ENCODE peak calls at places on chromosomes 3 and 15, in six cellular contexts. O is EH; S is stimulated activated CD8-positive, alpha-beta memory T cell treated with anti-CD3 and anti-CD28 coated beads, Interleukin-15, amount 100 ng/mL, for 1 hour; Z is mesendoderm; Y is anterior cingulate cortex; H is D341Med. N is an unnamed sample.

GRCh38 chr15:101697488-101697887 is 26.8 kb downstream of the TARS3 start:
- DNase-seq in O (no peak), S (no peak), Z (no peak), Y (no peak), H (no peak), N (no peak)

GRCh38 chr15:51751687-51752683 is 588 bp downstream of the TMOD2 start:
- DNase-seq in O (peak), S (no peak), Z (peak), Y (no peak), H (peak), N (peak)

GRCh38 chr15:87713405-87713995 is 543.0 kb downstream of the NTRK3 start:
- DNase-seq in O (no peak), S (no peak), Z (no peak), Y (no peak), H (no peak), N (no peak)

GRCh38 chr15:31280037-31280830 is 46.4 kb upstream of the KLF13 start:
- DNase-seq in O (no peak), S (no peak), Z (no peak), Y (peak), H (peak), N (no peak)

GRCh38 chr15:101607102-101607501 is 45.1 kb downstream of the TM2D3 start:
- DNase-seq in O (no peak), S (no peak), Z (no peak), Y (no peak), H (no peak), N (no peak)

GRCh38 chr3:63588897-63589296 is 63.6 kb upstream of the SNTN start:
- DNase-seq in O (no peak), S (no peak), Z (no peak), Y (no peak), H (no peak), N (no peak)

GRCh38 chr3:178645503-178645902 is 109.3 kb downstream of the KCNMB2 start:
- DNase-seq in O (no peak), S (no peak), Z (no peak), Y (no peak), H (no peak), N (no peak)

GRCh38 chr3:124837730-124838186 is 49.4 kb downstream of the ITGB5 start:
- DNase-seq in O (peak), S (no peak), Z (peak), Y (no peak), H (no peak), N (no peak)

GRCh38 chr3:15161113-15161512 is 44.9 kb upstream of the CAPN7 start:
- DNase-seq in O (peak), S (no peak), Z (no peak), Y (no peak), H (no peak), N (no peak)

GRCh38 chr15:40871749-40872617 is 2.1 kb downstream of the RHOV start:
- DNase-seq in O (no peak), S (no peak), Z (peak), Y (no peak), H (no peak), N (peak)

GRCh38 chr15:54836052-54836795 is 360.5 kb downstream of the RSL24D1 start:
- DNase-seq in O (no peak), S (no peak), Z (no peak), Y (no peak), H (no peak), N (peak)

GRCh38 chr15:94294556-94294955 is 63.2 kb downstream of the MCTP2 start:
- DNase-seq in O (peak), S (no peak), Z (no peak), Y (no peak), H (no peak), N (no peak)

GRCh38 chr3:126197854-126198584 is 17.6 kb upstream of the ALDH1L1 start:
- DNase-seq in O (peak), S (no peak), Z (peak), Y (peak), H (peak), N (peak)

GRCh38 chr15:76904461-76905012 is 603 bp downstream of the SCAPER start:
- DNase-seq in O (peak), S (no peak), Z (peak), Y (no peak), H (no peak), N (peak)

GRCh38 chr3:123449986-123450474 is 1.1 kb upstream of the ADCY5 start:
- DNase-seq in O (peak), S (no peak), Z (peak), Y (peak), H (peak), N (no peak)

GRCh38 chr3:72018339-72018984 is 233.5 kb upstream of the PROK2 start:
- DNase-seq in O (peak), S (no peak), Z (peak), Y (no peak), H (no peak), N (no peak)

GRCh38 chr15:38714309-38715072 is 149.9 kb upstream of the RASGRP1 start:
- DNase-seq in O (peak), S (no peak), Z (no peak), Y (no peak), H (no peak), N (no peak)

GRCh38 chr3:110814170-110815007 is 257.2 kb upstream of the NECTIN3 start:
- DNase-seq in O (peak), S (no peak), Z (peak), Y (no peak), H (no peak), N (peak)

GRCh38 chr3:146834917-146835316 is 229.8 kb upstream of the PLSCR5 start:
- DNase-seq in O (peak), S (no peak), Z (no peak), Y (no peak), H (no peak), N (no peak)

GRCh38 chr15:92714071-92714456 is 58.5 kb upstream of the FAM174B start:
- DNase-seq in O (peak), S (no peak), Z (peak), Y (no peak), H (peak), N (peak)

GRCh38 chr3:140129885-140130284 is 194.9 kb downstream of the CLSTN2 start:
- DNase-seq in O (no peak), S (no peak), Z (no peak), Y (no peak), H (no peak), N (no peak)

GRCh38 chr3:131701153-131701791 is 198.5 kb upstream of the MRPL3 start:
- DNase-seq in O (peak), S (no peak), Z (peak), Y (no peak), H (no peak), N (no peak)

GRCh38 chr3:172217877-172218276 is 178.5 kb downstream of the FNDC3B start:
- DNase-seq in O (peak), S (no peak), Z (no peak), Y (no peak), H (no peak), N (no peak)

GRCh38 chr3:196711838-196712513 is at the start of the genes CEP19 and PIGX:
- DNase-seq in O (peak), S (peak), Z (peak), Y (peak), H (peak), N (peak)

GRCh38 chr3:70000028-70000410 is 486 bp downstream of the SAMMSON start:
- DNase-seq in O (no peak), S (no peak), Z (no peak), Y (no peak), H (no peak), N (no peak)

GRCh38 chr15:76844096-76844495 is 61.0 kb downstream of the SCAPER start:
- DNase-seq in O (peak), S (no peak), Z (no peak), Y (no peak), H (no peak), N (no peak)

GRCh38 chr3:141000027-141000663 is 51.0 kb upstream of the SPSB4 start:
- DNase-seq in O (peak), S (no peak), Z (peak), Y (peak), H (peak), N (no peak)

GRCh38 chr15:79985571-79985970 is 14.6 kb upstream of the BCL2A1 start:
- DNase-seq in O (no peak), S (no peak), Z (no peak), Y (no peak), H (no peak), N (no peak)

GRCh38 chr3:135918600-135918999 is 46.9 kb upstream of the PPP2R3A start:
- DNase-seq in O (peak), S (no peak), Z (peak), Y (no peak), H (no peak), N (no peak)

GRCh38 chr3:152444029-152444641 is 175.4 kb downstream of the MBNL1 start:
- DNase-seq in O (peak), S (no peak), Z (peak), Y (no peak), H (no peak), N (peak)

GRCh38 chr15:52124270-52124878 is 11.8 kb upstream of the BCL2L10 start:
- DNase-seq in O (peak), S (no peak), Z (peak), Y (no peak), H (no peak), N (no peak)

GRCh38 chr15:77528968-77529319 is 103.8 kb downstream of the LINGO1 start:
- DNase-seq in O (no peak), S (no peak), Z (no peak), Y (no peak), H (no peak), N (no peak)

GRCh38 chr3:58202917-58203360 is 7.8 kb downstream of the DNASE1L3 start:
- DNase-seq in O (no peak), S (no peak), Z (no peak), Y (no peak), H (peak), N (peak)

GRCh38 chr3:155302476-155302875 is 9.0 kb upstream of the STRIT1 start:
- DNase-seq in O (peak), S (no peak), Z (no peak), Y (no peak), H (no peak), N (no peak)

GRCh38 chr3:134600685-134601502 is 49.9 kb downstream of the KY start:
- DNase-seq in O (peak), S (peak), Z (peak), Y (peak), H (peak), N (peak)

N was measured in GM06990.